ENCODE peak calls at places on chromosomes 13 and 19, in seven cellular contexts. Z is AG20443, J is lower lobe of right lung, L is K562, M is nucleus accumbens, C is NCI-H1417 treated with DMSO at 0.1 percent for 48 hours, Y is GM18507. V is an unnamed sample.

GRCh38 chr19:51246153-51246552 is 4.7 kb upstream of the SIGLECL1 start:
- DNase-seq in L (no peak), M (no peak), Z (no peak), J (no peak), C (no peak), Y (no peak), V (no peak)

GRCh38 chr19:3465552-3465951 is 14.8 kb downstream of the SMIM24 start:
- DNase-seq in C (no peak), L (peak; percentile 47), Z (no peak), Y (no peak), J (no peak), M (no peak), V (no peak)

GRCh38 chr13:95267662-95268369 is 33.4 kb downstream of the ABCC4 start:
- DNase-seq in M (no peak), J (no peak), Y (no peak), C (no peak), Z (peak; percentile 61), L (no peak), V (no peak)

GRCh38 chr13:113410472-113411201 is 42.7 kb downstream of the ADPRHL1 start:
- DNase-seq in C (no peak), M (no peak), Z (peak; percentile 88), L (no peak), J (peak; percentile 45), Y (no peak), V (no peak)

GRCh38 chr19:13790354-13790753 is 4.9 kb upstream of the ZSWIM4 start:
- DNase-seq in Y (no peak), Z (no peak), J (no peak), C (no peak), L (no peak), M (no peak), V (no peak)

GRCh38 chr19:4759388-4760284 is 31.9 kb upstream of the FEM1A start:
- DNase-seq in M (peak; percentile 59), L (peak; percentile 100), J (peak; percentile 96), Y (peak; percentile 99), C (peak; percentile 90), Z (peak; percentile 99), V (peak; percentile 82)

GRCh38 chr13:44052843-44053607 is 173.3 kb downstream of the LACC1 start:
- DNase-seq in M (no peak), Y (no peak), C (no peak), J (peak; percentile 59), Z (peak; percentile 34), L (no peak), V (no peak)

GRCh38 chr13:41941174-41941573 is 19.7 kb downstream of the VWA8 start:
- DNase-seq in Z (no peak), L (no peak), C (no peak), M (no peak), Y (no peak), J (no peak), V (no peak)

GRCh38 chr19:13430790-13431582 is 75.3 kb downstream of the CACNA1A start:
- DNase-seq in Z (peak; percentile 76), M (no peak), J (peak; percentile 48), Y (peak; percentile 11), C (no peak), L (peak; percentile 60), V (peak; percentile 11)

GRCh38 chr19:36116344-36116637 is 1.0 kb downstream of the TBCB start:
- DNase-seq in Z (no peak), M (no peak), C (no peak), Y (no peak), J (no peak), L (no peak), V (no peak)

GRCh38 chr19:41218615-41219507 is at the start of gene AXL:
- DNase-seq in C (no peak), Z (peak; percentile 87), L (peak; percentile 48), J (peak; percentile 76), Y (no peak), M (peak; percentile 51), V (peak; percentile 77)